ENCODE peak calls at places on chromosomes 3 and 15, in four cellular contexts. S is stimulated activated naive CD8-positive, alpha-beta T cell treated with anti-CD3 and anti-CD28 coated beads, Interleukin-15, Interleukin-2, amounts not matched to agents 100 U/mL and 50 U/mL, for 24 hours; I is heart right ventricle; A is anterior cingulate cortex. L is an unnamed sample.

GRCh38 chr15:88618686-88619085 is 2.5 kb upstream of the AEN start:
- DNase-seq in A (no peak), S (no peak), I (no peak), L (no peak)

GRCh38 chr3:51385621-51386091 is 565 bp downstream of the MANF start:
- DNase-seq in A (no peak), I (no peak), S (no peak), L (peak)

GRCh38 chr3:184539801-184540440 is 21.7 kb upstream of the EPHB3 start:
- DNase-seq in S (no peak), I (no peak), A (no peak), L (no peak)

GRCh38 chr15:99347609-99348008 is 96.3 kb downstream of the LRRC28 start:
- DNase-seq in I (no peak), A (no peak), S (no peak), L (no peak)

GRCh38 chr3:38542401-38543298 is 46.5 kb downstream of the EXOG start:
- DNase-seq in I (no peak), S (no peak), A (no peak), L (no peak)

GRCh38 chr3:134647902-134648760 is 2.7 kb downstream of the KY start:
- DNase-seq in A (no peak), S (no peak), I (no peak), L (no peak)

GRCh38 chr15:75713338-75713895 is 769 bp upstream of the CSPG4 start:
- DNase-seq in I (no peak), A (no peak), S (no peak), L (peak)

GRCh38 chr3:184604039-184604955 is 42.7 kb downstream of the EPHB3 start:
- DNase-seq in S (no peak), A (no peak), I (no peak), L (peak)

GRCh38 chr3:41630017-41630416 is 331.9 kb downstream of the ULK4 start:
- DNase-seq in I (no peak), A (no peak), S (no peak), L (no peak)

GRCh38 chr3:12722205-12722604 is 36.9 kb downstream of the TMEM40 start:
- DNase-seq in S (no peak), A (no peak), I (no peak), L (no peak)

GRCh38 chr3:195150194-195151118 is 120.5 kb downstream of the XXYLT1 start:
- DNase-seq in S (peak), A (peak), I (peak), L (peak)

GRCh38 chr3:180466401-180467005 is 135.5 kb upstream of the TTC14 start:
- DNase-seq in I (no peak), S (no peak), A (no peak), L (no peak)

GRCh38 chr3:188342991-188343732 is 189.2 kb downstream of the LPP start:
- DNase-seq in I (peak), A (no peak), S (no peak), L (no peak)

GRCh38 chr15:41607033-41607432 is 48.0 kb downstream of the TYRO3 start:
- DNase-seq in A (no peak), S (no peak), I (no peak), L (no peak)

GRCh38 chr3:72223116-72223515 is 438.2 kb upstream of the PROK2 start:
- DNase-seq in S (no peak), I (no peak), A (no peak), L (no peak)

GRCh38 chr3:3356836-3357235 is 177.3 kb upstream of the CRBN start:
- DNase-seq in S (no peak), I (no peak), A (no peak), L (no peak)

GRCh38 chr15:24068102-24068501 is 381.0 kb upstream of the NDN start:
- DNase-seq in A (no peak), S (no peak), I (no peak), L (peak)

L was measured in HT-29.